ENCODE peak calls at places on chromosomes 5 and 9, in six cellular contexts. Y is A549, O is breast epithelium, Z is body of pancreas, K is heart left ventricle, M is gastrocnemius medialis. U is an unnamed sample. For H3K4me1, the result is how much of the 10 kb centered on the place peaks cover.

GRCh38 chr5:31811210-31811609 is 172.3 kb downstream of the PDZD2 start:
- DNase-seq in Y (peak), O (no peak), Z (no peak), K (no peak), M (peak), U (no peak)

GRCh38 chr5:24208540-24209141 is 436.1 kb downstream of the CDH10 start:
- DNase-seq in Y (no peak), O (no peak), Z (no peak), K (no peak), M (no peak), U (no peak)

GRCh38 chr5:58648846-58649245 is 66.0 kb downstream of the RAB3C start:
- DNase-seq in Y (no peak), O (no peak), Z (no peak), K (no peak), M (no peak), U (no peak)

GRCh38 chr5:10291736-10292135 is 16.0 kb downstream of the CMBL start:
- DNase-seq in Y (no peak), O (no peak), Z (no peak), K (no peak), M (no peak), U (no peak)

GRCh38 chr5:158406884-158407790 is 548.2 kb upstream of the CLINT1 start:
- DNase-seq in Y (no peak), O (no peak), Z (no peak), K (no peak), M (no peak), U (no peak)

GRCh38 chr5:103561670-103562069 is 919 bp downstream of the NUDT12 start:
- DNase-seq in Y (no peak), O (no peak), Z (peak), K (no peak), M (no peak), U (no peak)

GRCh38 chr5:122896598-122897282 is 51.3 kb downstream of the SNX24 start:
- DNase-seq in Y (peak), O (no peak), Z (no peak), K (no peak), M (no peak), U (no peak)

GRCh38 chr5:98292496-98292895 is 481.0 kb upstream of the RGMB start:
- DNase-seq in Y (no peak), O (no peak), Z (no peak), K (no peak), M (no peak), U (no peak)

GRCh38 chr9:37899041-37899440 is 4.9 kb downstream of the SLC25A51 start:
- DNase-seq in Y (no peak), O (no peak), Z (no peak), K (no peak), M (no peak), U (no peak)

GRCh38 chr5:144487761-144488160 is 317.1 kb downstream of the KCTD16 start:
- DNase-seq in Y (no peak), O (no peak), Z (no peak), K (no peak), M (no peak), U (no peak)

GRCh38 chr9:106758911-106759310 is 104.1 kb upstream of the ZNF462 start:
- DNase-seq in Y (no peak), O (no peak), Z (no peak), K (no peak), M (no peak), U (no peak)

GRCh38 chr9:111752455-111752854 is 42.3 kb downstream of the SHOC1 start:
- DNase-seq in Y (no peak), O (no peak), Z (no peak), K (no peak), M (no peak), U (no peak)

GRCh38 chr9:18720691-18721090 is 246.7 kb downstream of the ADAMTSL1 start:
- DNase-seq in Y (no peak), O (no peak), Z (no peak), K (no peak), M (no peak), U (no peak)

GRCh38 chr5:113804943-113805342 is 291.4 kb downstream of the YTHDC2 start:
- DNase-seq in Y (no peak), O (no peak), Z (no peak), K (no peak), M (no peak), U (no peak)

GRCh38 chr5:132059043-132059695 is 1.3 kb upstream of the IL3 start:
- DNase-seq in Y (no peak), O (peak), Z (peak), K (peak), M (no peak), U (no peak)

GRCh38 chr5:158691576-158691975 is 408.1 kb downstream of the EBF1 start:
- DNase-seq in Y (no peak), O (no peak), Z (no peak), K (no peak), M (no peak), U (no peak)

GRCh38 chr5:89437450-89438435 is 554.8 kb upstream of the MEF2C start:
- DNase-seq in Y (no peak), O (no peak), Z (no peak), K (no peak), M (no peak), U (no peak)

GRCh38 chr9:128304151-128304970 is 17.9 kb downstream of the TRUB2 start:
- DNase-seq in Y (no peak), O (no peak), Z (no peak), K (no peak), M (no peak), U (no peak)

GRCh38 chr9:90433398-90433890 is 209.2 kb downstream of the DIRAS2 start:
- DNase-seq in Y (peak), O (peak), Z (peak), K (no peak), M (no peak), U (no peak)

GRCh38 chr5:38871211-38871610 is 25.4 kb downstream of the OSMR start:
- DNase-seq in Y (no peak), O (no peak), Z (no peak), K (no peak), M (no peak), U (no peak)

GRCh38 chr9:35904338-35904737 is 1.7 kb upstream of the HRCT1 start:
- DNase-seq in Y (no peak), O (no peak), Z (no peak), K (no peak), M (no peak), U (no peak)

GRCh38 chr9:35907732-35908483 is 1.4 kb upstream of the SPAAR start:
- DNase-seq in Y (peak), O (no peak), Z (peak), K (peak), M (peak), U (peak)

GRCh38 chr9:35906923-35907699 is 1.1 kb downstream of the HRCT1 start:
- DNase-seq in Y (peak), O (no peak), Z (peak), K (peak), M (peak), U (no peak)

GRCh38 chr9:35904966-35905781 is 828 bp upstream of the HRCT1 start:
- DNase-seq in Y (peak), O (no peak), Z (no peak), K (no peak), M (no peak), U (no peak)

DNA sequence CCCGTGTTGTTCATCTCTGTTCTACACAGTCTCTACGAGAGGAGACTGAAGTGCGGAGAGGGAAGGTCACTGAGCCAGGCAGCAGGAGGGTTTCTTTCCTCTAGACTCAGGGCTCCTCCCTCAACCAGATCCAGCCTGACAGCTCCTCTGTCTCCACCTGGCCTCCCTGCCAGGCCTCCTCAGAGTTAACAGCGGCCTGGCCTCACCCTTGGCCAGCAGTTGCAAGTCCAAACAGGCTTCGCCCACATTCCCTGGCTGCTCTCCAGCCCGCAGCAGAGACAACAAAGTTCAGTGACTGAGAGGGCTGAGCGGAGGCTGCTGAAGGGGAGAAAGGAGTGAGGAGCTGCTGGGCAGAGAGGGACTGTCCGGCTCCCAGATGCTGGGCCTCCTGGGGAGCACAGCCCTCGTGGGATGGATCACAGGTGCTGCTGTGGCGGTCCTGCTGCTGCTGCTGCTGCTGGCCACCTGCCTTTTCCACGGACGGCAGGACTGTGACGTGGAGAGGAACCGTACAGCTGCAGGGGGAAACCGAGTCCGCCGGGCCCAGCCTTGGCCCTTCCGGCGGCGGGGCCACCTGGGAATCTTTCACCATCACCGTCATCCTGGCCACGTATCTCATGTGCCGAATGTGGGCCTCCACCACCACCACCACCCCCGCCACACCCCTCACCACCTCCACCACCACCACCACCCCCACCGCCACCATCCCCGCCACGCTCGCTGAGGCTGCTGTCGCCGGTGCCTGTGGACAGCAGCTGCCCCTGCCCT is at the start of gene HRCT1:
- DNase-seq in Y (peak), O (peak), Z (peak), K (peak), M (peak), U (peak)
- TF ChIP-seq POLR2A in Y (no peak), O (no peak), Z (peak), K (peak), M (no peak), U (no peak)

GRCh38 chr5:168047043-168047668 is 244.3 kb upstream of the WWC1 start:
- DNase-seq in Y (peak), O (no peak), Z (peak), K (no peak), M (no peak), U (peak)
- TF ChIP-seq CTCF in Y (peak), O (no peak), Z (peak), K (peak), M (no peak), U (peak)

GRCh38 chr9:121640486-121641227 is 10.8 kb upstream of the DAB2IP start:
- DNase-seq in Y (no peak), O (no peak), Z (no peak), K (no peak), M (no peak), U (no peak)
- H3K4me1 ChIP-seq in Y (under half), O (under half), Z (half or more), K (half or more), M (half or more), U (under half)

GRCh38 chr5:17219006-17219422 is 1.6 kb downstream of the BASP1 start:
- DNase-seq in Y (peak), O (no peak), Z (no peak), K (no peak), M (no peak), U (peak)
- TF ChIP-seq POLR2A in Y (no peak), O (no peak), Z (no peak), K (no peak), M (no peak), U (no peak)

GRCh38 chr9:68507796-68508145 is 32.9 kb downstream of the TMEM252 start:
- DNase-seq in Y (no peak), O (no peak), Z (no peak), K (no peak), M (no peak), U (no peak)
- TF ChIP-seq CTCF in Y (peak), O (no peak), Z (no peak), K (peak), M (no peak), U (no peak)

U was measured in prostate gland.